ENCODE peak calls at places on chromosome 11, in seven cellular contexts. I is IMR-90, H is mesendoderm, O is neuronal stem cell, J is H9, N is H1, M is trophoblast cell. B is an unnamed sample.

GRCh38 chr11:69131644-69132300 is 24.0 kb upstream of the SMIM38 start:
- DNase-seq in I (peak), H (peak), O (peak), J (peak), N (peak), M (peak), B (peak)

GRCh38 chr11:13207665-13208594 is 69.7 kb upstream of the BMAL1 start:
- DNase-seq in I (peak), H (peak), O (no peak), J (peak), N (no peak), M (no peak), B (peak)

GRCh38 chr11:39724404-39724803 is 1735.0 kb downstream of the LRRC4C start:
- DNase-seq in I (no peak), H (peak), O (no peak), J (no peak), N (no peak), M (no peak), B (no peak)

GRCh38 chr11:69286358-69287327 is 7.3 kb upstream of the MYEOV start:
- DNase-seq in I (no peak), H (peak), O (no peak), J (peak), N (no peak), M (no peak), B (no peak)

GRCh38 chr11:31643831-31644230 is 134.3 kb downstream of the ELP4 start:
- DNase-seq in I (peak), H (no peak), O (no peak), J (no peak), N (no peak), M (no peak), B (no peak)

GRCh38 chr11:11363674-11364073 is 10.6 kb upstream of the CSNK2A3 start:
- DNase-seq in I (no peak), H (no peak), O (no peak), J (no peak), N (peak), M (no peak), B (no peak)

GRCh38 chr11:111629499-111629898 is 27.2 kb downstream of the SIK2 start:
- DNase-seq in I (no peak), H (no peak), O (no peak), J (no peak), N (no peak), M (no peak), B (no peak)

GRCh38 chr11:35626511-35626910 is 8.3 kb downstream of the FJX1 start:
- DNase-seq in I (no peak), H (no peak), O (no peak), J (no peak), N (no peak), M (no peak), B (no peak)

GRCh38 chr11:104946907-104947306 is 21.5 kb downstream of the CASP4 start:
- DNase-seq in I (peak), H (peak), O (no peak), J (no peak), N (no peak), M (peak), B (peak)

GRCh38 chr11:94909371-94909820 is 64.0 kb downstream of the CWC15 start:
- DNase-seq in I (peak), H (peak), O (no peak), J (no peak), N (no peak), M (no peak), B (peak)

GRCh38 chr11:48029686-48030279 is 49.4 kb downstream of the PTPRJ start:
- DNase-seq in I (no peak), H (no peak), O (no peak), J (no peak), N (no peak), M (no peak), B (no peak)

GRCh38 chr11:76769071-76769560 is 14.0 kb upstream of the TSKU start:
- DNase-seq in I (peak), H (peak), O (no peak), J (no peak), N (no peak), M (no peak), B (peak)

GRCh38 chr11:76766521-76766920 is 16.6 kb upstream of the TSKU start:
- DNase-seq in I (no peak), H (no peak), O (no peak), J (no peak), N (no peak), M (no peak), B (no peak)

GRCh38 chr11:76768091-76769047 is 14.8 kb upstream of the TSKU start:
- DNase-seq in I (no peak), H (peak), O (no peak), J (no peak), N (no peak), M (no peak), B (peak)

GRCh38 chr11:76765863-76766350 is 17.2 kb upstream of the TSKU start:
- DNase-seq in I (peak), H (no peak), O (no peak), J (no peak), N (no peak), M (no peak), B (no peak)

GRCh38 chr11:76767659-76768058 is 15.5 kb upstream of the TSKU start:
- DNase-seq in I (no peak), H (peak), O (no peak), J (no peak), N (no peak), M (no peak), B (no peak)
- H2AK5ac ChIP-seq in I (peak), H (peak), O (peak), J (no peak), N (no peak), M (no peak), B (peak)

GRCh38 chr11:87353904-87354303 is 316.2 kb downstream of the TMEM135 start:
- DNase-seq in I (no peak), H (no peak), O (no peak), J (no peak), N (no peak), M (no peak), B (no peak)

GRCh38 chr11:87355614-87356013 is 317.9 kb downstream of the TMEM135 start:
- DNase-seq in I (no peak), H (no peak), O (no peak), J (no peak), N (no peak), M (no peak), B (no peak)

GRCh38 chr11:87352759-87353707 is 315.3 kb downstream of the TMEM135 start:
- DNase-seq in I (peak), H (peak), O (peak), J (peak), N (peak), M (peak), B (peak)

GRCh38 chr11:87347860-87348259 is 310.1 kb downstream of the TMEM135 start:
- DNase-seq in I (no peak), H (no peak), O (no peak), J (no peak), N (no peak), M (no peak), B (no peak)

DNA sequence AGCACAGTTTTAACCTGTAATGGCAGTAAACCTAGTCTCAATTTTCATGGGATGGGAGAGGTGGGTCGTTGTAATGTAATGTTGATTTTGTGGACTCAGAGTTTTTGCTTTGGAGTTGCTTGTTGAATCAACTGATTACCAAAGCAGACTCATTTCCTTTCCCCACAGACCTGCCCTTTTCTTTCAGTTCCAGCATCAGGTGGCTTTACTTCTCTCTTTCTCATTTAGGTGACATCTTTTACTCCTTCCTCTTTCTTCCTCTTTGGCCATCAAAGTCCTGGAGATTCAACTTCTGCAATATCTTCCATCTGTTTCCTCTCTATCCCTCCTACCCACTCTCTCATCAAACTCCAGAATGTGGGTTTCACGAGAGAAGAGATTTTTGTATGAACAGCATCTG is 313.9 kb downstream of the TMEM135 start:
- DNase-seq in I (no peak), H (no peak), O (no peak), J (no peak), N (no peak), M (no peak), B (no peak)
- H2AK5ac ChIP-seq in I (no peak), H (no peak), O (no peak), J (no peak), N (no peak), M (no peak), B (no peak)

DNA sequence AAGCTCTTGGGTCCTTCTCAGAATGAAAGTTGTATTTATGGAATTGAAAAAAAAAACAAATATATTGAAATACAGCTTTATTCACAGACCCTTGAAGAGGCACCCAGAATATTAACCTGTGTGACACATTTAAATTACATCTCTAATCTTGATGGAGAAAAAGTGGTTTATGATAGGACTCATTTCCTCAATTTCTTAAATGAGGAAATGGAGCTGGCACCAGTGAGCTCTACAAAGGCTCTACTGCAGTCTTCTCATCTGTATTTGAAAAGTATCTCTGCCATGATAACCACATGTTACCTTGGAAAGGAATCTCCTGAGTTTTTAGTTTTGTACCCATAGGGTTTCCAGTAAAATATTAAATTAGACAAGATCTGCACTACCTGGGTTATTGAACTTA is 186.5 kb downstream of the HIPK3 start:
- DNase-seq in I (no peak), H (no peak), O (no peak), J (no peak), N (no peak), M (no peak), B (no peak)
- H2AK5ac ChIP-seq in I (no peak), H (no peak), O (no peak), J (no peak), N (no peak), M (no peak), B (no peak)

DNA sequence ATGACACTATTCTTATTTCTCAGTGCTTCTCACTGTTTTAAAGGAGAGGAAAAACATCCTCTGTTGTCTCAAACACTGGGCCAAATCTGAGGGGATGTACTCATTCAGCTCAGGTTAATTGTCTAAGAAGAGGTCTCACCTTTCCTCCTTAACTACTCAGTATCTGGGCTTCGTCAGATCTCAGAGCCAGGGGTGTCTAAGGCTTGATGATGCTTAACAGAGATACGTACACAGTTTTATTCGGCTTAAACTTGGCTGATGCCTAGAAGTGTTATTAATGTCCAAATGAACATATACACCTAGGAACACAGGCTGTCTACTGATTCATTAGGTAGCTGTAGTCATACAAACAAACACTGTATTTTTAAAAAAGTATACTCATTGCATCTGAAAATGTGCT is 85.8 kb downstream of the UVRAG start:
- DNase-seq in I (no peak), H (no peak), O (no peak), J (no peak), N (no peak), M (no peak), B (no peak)
- H2AK5ac ChIP-seq in I (no peak), H (no peak), O (no peak), J (no peak), N (no peak), M (no peak), B (no peak)

GRCh38 chr11:77147668-77148321 is 19.7 kb downstream of the MYO7A start:
- DNase-seq in I (no peak), H (peak), O (no peak), J (peak), N (peak), M (no peak), B (no peak)
- H2AK5ac ChIP-seq in I (no peak), H (no peak), O (peak), J (no peak), N (peak), M (no peak), B (no peak)

GRCh38 chr11:15145635-15146034 is 30.9 kb downstream of the INSC start:
- DNase-seq in I (no peak), H (peak), O (no peak), J (no peak), N (no peak), M (no peak), B (no peak)
- H2AK5ac ChIP-seq in I (peak), H (no peak), O (no peak), J (no peak), N (no peak), M (no peak), B (no peak)